ENCODE peak calls at places on chromosomes 13 and 19, in five cellular contexts. L is A549, O is lower leg skin, N is testis, G is ovary. J is an unnamed sample.

GRCh38 chr13:104485571-104485970 is 1419.4 kb upstream of the SLC10A2 start:
- DNase-seq in L (no peak), G (no peak), N (no peak), O (no peak), J (no peak)

GRCh38 chr19:7640803-7641202 is 3.9 kb downstream of the STXBP2 start:
- DNase-seq in L (no peak), G (no peak), N (no peak), O (no peak), J (no peak)

GRCh38 chr13:71464673-71465072 is 402.3 kb downstream of the DACH1 start:
- DNase-seq in L (no peak), O (no peak), G (no peak), N (no peak), J (no peak)

GRCh38 chr19:48868196-48868886 is at the start of gene PLEKHA4:
- DNase-seq in G (peak), N (peak), L (no peak), O (peak), J (peak)

GRCh38 chr13:80337011-80337688 is 3.8 kb downstream of the SPRY2 start:
- DNase-seq in L (no peak), N (no peak), G (no peak), O (peak), J (no peak)

GRCh38 chr19:28504727-28505126 is 708.2 kb downstream of the UQCRFS1 start:
- DNase-seq in O (peak), G (no peak), L (no peak), N (no peak), J (no peak)

GRCh38 chr19:55158848-55159793 is 1.6 kb upstream of the TNNI3 start:
- DNase-seq in L (peak), N (no peak), O (no peak), G (no peak), J (no peak)

GRCh38 chr13:27745301-27745700 is 47.0 kb upstream of the GSX1 start:
- DNase-seq in L (no peak), O (no peak), G (no peak), N (no peak), J (no peak)

GRCh38 chr13:50580684-50581305 is 262.7 kb downstream of the DLEU7 start:
- DNase-seq in G (no peak), L (no peak), N (no peak), O (no peak), J (no peak)

GRCh38 chr19:4504297-4504701 is 14.0 kb downstream of the PLIN4 start:
- DNase-seq in N (peak), O (no peak), L (no peak), G (peak), J (no peak)

GRCh38 chr13:111906816-111907215 is 160.1 kb upstream of the SOX1 start:
- DNase-seq in N (no peak), G (no peak), O (peak), L (no peak), J (no peak)

GRCh38 chr19:19460761-19461265 is 54.5 kb downstream of the TSSK6 start:
- DNase-seq in N (peak), G (peak), L (no peak), O (peak), J (no peak)

GRCh38 chr13:90696254-90696653 is 651.2 kb upstream of the MIR17HG start:
- DNase-seq in O (no peak), G (no peak), L (peak), N (no peak), J (no peak)

GRCh38 chr13:102400619-102401125 is 1.2 kb downstream of the FGF14 start:
- DNase-seq in L (no peak), O (no peak), G (no peak), N (no peak), J (peak)

GRCh38 chr19:7550987-7551761 is 15.7 kb downstream of the PNPLA6 start:
- DNase-seq in L (peak), G (peak), O (no peak), N (peak), J (peak)

GRCh38 chr19:7905298-7905697 is 1.6 kb downstream of the MAP2K7 start:
- DNase-seq in G (no peak), O (peak), L (no peak), N (no peak), J (no peak)

GRCh38 chr13:77358001-77358400 is 31.1 kb upstream of the MYCBP2 start:
- DNase-seq in O (no peak), G (no peak), N (no peak), L (no peak), J (no peak)

GRCh38 chr13:28356506-28357064 is 138.3 kb downstream of the FLT1 start:
- DNase-seq in L (no peak), N (no peak), G (no peak), O (no peak), J (no peak)

GRCh38 chr19:35717665-35718344 is at the start of gene KMT2B:
- DNase-seq in L (peak), G (peak), N (no peak), O (no peak), J (no peak)

GRCh38 chr13:79527698-79528097 is 46.7 kb downstream of the NDFIP2 start:
- DNase-seq in N (no peak), L (no peak), G (no peak), O (no peak), J (no peak)

GRCh38 chr13:36352350-36352749 is 6.2 kb upstream of the SPART start:
- DNase-seq in N (no peak), O (no peak), G (no peak), L (no peak), J (no peak)

GRCh38 chr13:110108348-110109139 is 198.4 kb downstream of the COL4A1 start:
- DNase-seq in G (peak), L (peak), O (no peak), N (peak), J (peak)

GRCh38 chr13:97212540-97213146 is 9.5 kb upstream of the MBNL2 start:
- DNase-seq in L (peak), O (no peak), G (no peak), N (peak), J (peak)

GRCh38 chr19:41696402-41697197 is 8.5 kb upstream of the CEACAM7 start:
- DNase-seq in N (no peak), O (peak), G (no peak), L (no peak), J (no peak)

GRCh38 chr19:35013047-35013819 is 13.1 kb downstream of the GRAMD1A start:
- DNase-seq in L (peak), N (peak), O (peak), G (peak), J (peak)

GRCh38 chr13:96650301-96650886 is 343.9 kb downstream of the OXGR1 start:
- DNase-seq in G (no peak), N (no peak), L (no peak), O (no peak), J (no peak)

GRCh38 chr13:75675421-75675820 is 39.3 kb downstream of the LMO7 start:
- DNase-seq in O (no peak), G (no peak), L (no peak), N (no peak), J (no peak)

DNA sequence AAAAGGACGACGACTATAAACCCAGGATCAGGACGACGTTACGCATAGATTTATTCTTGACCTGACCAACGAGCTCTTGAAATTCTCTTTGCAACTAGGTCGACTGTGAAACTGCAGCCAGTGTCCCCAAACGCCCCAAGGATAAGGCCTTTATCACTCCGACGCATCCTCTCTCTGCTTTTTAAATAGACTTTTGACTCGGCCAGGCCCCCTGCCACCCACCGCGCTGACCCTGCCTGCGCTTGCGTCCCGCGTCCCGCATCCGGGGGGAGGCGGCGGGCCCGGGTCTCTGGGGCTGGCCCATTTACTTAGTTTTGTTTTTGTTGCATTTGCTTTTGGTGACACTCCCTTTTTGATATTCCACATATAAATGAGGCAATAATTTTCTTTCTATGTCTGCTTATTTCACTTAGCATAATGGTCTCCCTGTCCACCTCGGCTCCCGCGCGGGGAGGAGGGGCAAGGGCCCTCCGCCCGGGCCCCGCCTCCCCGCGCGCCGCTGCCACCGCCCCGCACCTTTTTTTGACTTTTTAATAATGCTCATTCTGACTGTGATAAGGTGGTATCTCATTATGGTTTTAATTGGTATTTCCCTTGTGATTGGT is 17.5 kb downstream of the RB1 start:
- DNase-seq in L (no peak), N (no peak), G (no peak), O (peak), J (no peak)
- H3K4me3 ChIP-seq in L (no peak), N (peak), G (peak), O (no peak), J (no peak)

DNA sequence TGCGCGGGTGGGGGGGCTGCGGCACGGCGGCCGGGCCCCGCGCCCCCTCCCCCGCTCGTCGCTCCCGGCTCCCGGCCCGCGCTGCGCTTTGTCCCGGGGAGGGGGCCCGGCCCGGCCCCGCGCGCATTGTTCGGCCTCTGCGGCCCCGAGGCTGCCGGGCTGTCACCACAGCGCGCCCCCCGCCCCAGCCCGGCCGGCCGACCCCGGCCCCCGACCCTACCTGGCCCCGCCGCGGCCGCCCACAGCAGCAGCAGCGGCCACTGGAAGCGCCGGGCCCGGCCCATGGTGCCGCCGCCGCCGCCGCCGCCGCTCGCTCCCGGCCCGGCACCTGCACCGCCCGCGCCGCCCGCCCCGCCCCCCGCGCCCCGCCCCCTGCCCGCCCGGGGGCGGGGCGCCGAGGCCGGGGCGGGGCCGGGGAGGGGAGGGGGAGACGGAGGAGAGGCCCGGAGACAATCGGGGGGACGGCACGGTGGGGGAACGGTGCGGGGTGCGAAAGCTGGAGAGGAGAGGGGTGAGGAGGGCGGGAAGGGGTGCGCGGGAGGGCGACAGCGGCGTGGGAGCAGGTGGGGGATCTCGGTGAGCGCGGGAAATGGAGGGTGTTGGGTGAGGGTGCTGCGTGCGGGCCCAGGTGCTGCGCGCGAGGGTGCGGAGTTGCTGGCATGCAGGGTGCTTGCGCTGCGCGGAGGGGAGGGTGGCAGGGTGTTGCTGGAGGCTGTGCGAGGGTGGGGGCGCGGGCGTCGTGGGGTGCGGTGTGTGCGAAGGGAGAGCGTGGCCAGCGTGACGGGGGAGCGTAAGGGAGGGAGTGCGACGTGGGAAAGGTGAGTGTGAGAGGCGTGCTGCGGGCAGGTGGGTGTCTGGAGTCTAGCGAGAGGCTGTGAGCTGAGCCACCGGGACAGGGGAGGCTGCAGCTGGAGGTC is at the start of gene CADM4:
- DNase-seq in O (no peak), L (no peak), N (no peak), G (peak), J (peak)
- TF ChIP-seq POLR2A in O (no peak), L (no peak), N (no peak), G (no peak), J (no peak)

GRCh38 chr19:51729781-51730180 is 6.0 kb upstream of the HAS1 start:
- DNase-seq in L (no peak), N (no peak), G (no peak), O (no peak), J (no peak)
- H3K4me3 ChIP-seq in L (no peak), N (no peak), G (no peak), O (no peak), J (no peak)

DNA sequence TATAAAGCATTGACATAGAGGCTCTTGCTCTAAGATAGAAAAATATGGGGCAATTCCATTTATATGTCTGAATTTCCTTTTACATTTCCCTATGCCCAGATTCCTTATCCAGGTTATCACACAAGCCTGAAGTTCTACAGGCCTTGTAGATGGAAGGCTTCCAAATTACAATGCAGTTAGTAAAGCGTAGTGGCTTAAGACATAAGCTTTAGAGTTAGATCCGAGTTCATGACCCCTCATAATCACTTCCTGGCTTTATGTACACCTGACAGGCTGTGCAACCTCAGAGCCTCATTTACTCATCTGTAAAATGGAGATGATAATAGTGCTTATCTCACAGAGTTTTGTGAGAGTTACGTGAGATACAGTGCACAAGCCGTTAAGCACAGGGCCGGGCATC is 173.5 kb downstream of the SLC7A1 start:
- DNase-seq in G (no peak), N (no peak), O (no peak), L (no peak), J (no peak)
- TF ChIP-seq POLR2A in G (no peak), N (no peak), O (no peak), L (no peak), J (no peak)

DNA sequence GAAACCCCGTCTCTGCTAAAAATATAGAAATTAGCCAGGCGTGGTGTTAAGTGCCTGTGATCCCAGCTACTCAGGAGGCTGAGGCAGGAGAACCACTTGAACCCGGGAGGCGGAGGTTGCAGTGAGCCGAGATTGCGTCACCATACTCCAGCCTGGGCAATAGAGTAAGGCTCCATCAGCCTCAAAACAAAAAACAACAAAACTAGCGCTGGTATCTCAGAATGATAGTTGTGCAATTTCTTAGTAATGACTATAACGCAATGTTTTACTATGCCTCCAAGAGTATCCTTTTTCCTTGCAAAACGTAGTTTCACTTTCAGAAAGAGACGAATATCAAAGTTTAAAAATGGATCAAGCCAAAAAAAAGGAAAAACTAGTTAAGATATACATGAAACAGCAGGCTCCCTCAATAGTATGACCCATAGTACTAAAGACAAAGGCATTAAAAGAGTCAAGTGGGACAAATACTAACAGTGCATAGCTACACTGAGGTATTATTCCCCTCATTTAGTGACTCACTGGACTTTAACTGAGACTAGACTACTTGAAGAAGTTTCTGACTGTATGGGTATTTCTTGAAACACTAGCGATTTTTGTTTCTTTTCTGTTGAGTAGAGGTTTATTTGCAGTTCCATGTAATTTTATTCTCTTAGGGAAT is 10.5 kb upstream of the ITM2B start:
- DNase-seq in N (no peak), O (no peak), L (no peak), G (peak), J (no peak)
- H3K4me3 ChIP-seq in N (no peak), O (no peak), L (peak), G (peak), J (no peak)

GRCh38 chr19:39411006-39411831 is 1.2 kb upstream of the PLEKHG2 start:
- DNase-seq in G (no peak), O (peak), N (no peak), L (peak), J (peak)

GRCh38 chr19:39410620-39411005 is 1.9 kb upstream of the PLEKHG2 start:
- DNase-seq in G (no peak), N (no peak), L (peak), O (no peak), J (no peak)

GRCh38 chr19:39408392-39409206 is 2.0 kb downstream of the ZFP36 start:
- DNase-seq in N (no peak), G (peak), L (peak), O (no peak), J (peak)

GRCh38 chr19:39409207-39409885 is 2.7 kb downstream of the ZFP36 start:
- DNase-seq in N (peak), L (peak), O (peak), G (peak), J (peak)

DNA sequence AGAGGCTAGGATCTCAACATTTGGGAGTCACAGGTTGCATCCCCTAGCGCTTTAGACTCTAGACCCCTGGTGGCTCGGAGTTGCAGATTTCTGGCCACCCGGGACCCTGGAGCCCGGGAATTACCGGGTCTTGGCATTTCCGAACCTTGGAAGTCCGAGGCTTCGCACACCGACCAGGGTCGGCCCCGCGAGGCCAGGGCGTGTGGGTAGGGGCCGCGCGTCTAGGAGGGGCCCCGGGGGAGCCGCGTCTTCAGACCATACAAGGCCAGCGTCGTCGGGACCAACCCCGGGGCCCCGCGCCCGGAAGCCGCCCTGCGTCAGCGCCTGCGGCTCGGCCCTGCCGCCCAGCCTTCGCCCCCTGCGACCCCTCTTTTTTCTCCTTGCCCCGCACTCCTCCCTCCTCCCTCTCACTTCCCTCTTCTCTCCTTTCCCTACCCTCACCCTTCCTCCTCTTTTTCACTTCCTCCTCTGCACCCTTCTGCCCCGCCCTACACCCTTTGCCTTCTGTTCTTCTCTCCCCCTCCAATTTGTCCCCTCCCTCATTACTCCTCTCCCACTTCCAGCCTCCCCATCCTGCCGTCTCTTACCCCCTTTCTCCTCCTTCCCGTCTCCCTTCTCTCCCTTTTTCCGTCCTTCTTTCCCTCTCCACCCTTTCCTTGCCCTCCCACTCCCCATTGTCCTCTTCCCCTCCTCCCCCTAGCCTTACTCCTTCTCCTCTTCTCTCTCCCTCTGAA is 2.4 kb upstream of the PLEKHG2 start:
- DNase-seq in O (peak), L (peak), G (peak), N (peak), J (peak)
- TF ChIP-seq POLR2A in O (no peak), L (peak), G (peak), N (no peak), J (no peak)

GRCh38 chr19:49875801-49876421 is 1.2 kb downstream of the AKT1S1 start:
- DNase-seq in N (peak), G (peak), O (peak), L (no peak), J (no peak)

GRCh38 chr19:49873834-49874233 is 3.3 kb downstream of the AKT1S1 start:
- DNase-seq in G (no peak), L (no peak), O (no peak), N (no peak), J (no peak)

GRCh38 chr19:49875177-49875576 is 2.0 kb downstream of the AKT1S1 start:
- DNase-seq in L (no peak), G (no peak), N (no peak), O (no peak), J (no peak)

GRCh38 chr19:49873149-49873521 is 4.0 kb downstream of the AKT1S1 start:
- DNase-seq in N (no peak), L (no peak), G (no peak), O (no peak), J (no peak)

DNA sequence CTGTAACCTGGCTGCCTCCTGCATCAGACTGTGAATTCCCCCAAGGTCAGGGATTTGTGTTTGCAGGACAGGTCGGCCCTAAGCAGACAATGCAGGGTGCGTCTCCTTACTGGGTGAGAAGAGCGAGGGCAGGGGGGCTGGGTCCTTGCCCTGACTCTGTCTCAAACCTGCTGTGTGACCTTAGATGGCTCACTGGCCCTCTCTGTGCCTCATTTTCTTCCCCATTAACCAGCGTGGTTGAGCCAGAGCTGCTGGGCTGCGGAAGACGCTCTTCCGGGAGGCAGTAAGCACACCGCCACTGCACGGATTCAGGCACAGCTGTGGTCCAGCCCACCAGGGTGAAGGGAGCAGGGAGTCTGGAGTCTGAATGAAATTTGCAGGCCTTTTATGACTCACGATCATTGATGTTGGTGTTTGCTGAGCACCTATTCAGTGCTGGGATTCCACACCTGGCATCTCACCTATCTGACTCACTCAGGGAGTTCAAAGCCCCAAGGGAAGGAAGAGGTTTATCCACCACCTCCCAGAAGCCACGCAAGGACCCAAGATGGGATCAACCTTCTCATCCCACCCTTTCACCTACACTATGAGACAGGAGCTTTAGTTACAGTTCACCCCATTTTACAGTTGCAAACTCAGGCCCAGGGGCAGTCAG is 2.5 kb downstream of the AKT1S1 start:
- DNase-seq in L (no peak), G (no peak), O (no peak), N (no peak), J (no peak)
- H3K4me3 ChIP-seq in L (peak), G (no peak), O (no peak), N (no peak), J (no peak)

J was measured in body of pancreas.